ENCODE peak calls at places on chromosome 17, in six cellular contexts. One of them, this sample, is unnamed.

GRCh38 chr17:41308251-41308917 is 725 bp downstream of the KRTAP16-1 start:
- DNase-seq in GM23248: peak; percentile 27
- DNase-seq in gastrocnemius medialis: no peak
- DNase-seq in mucosa of descending colon: peak; percentile 85
- DNase-seq in lower lobe of right lung: no peak
- DNase-seq in heart right ventricle: peak; percentile 70
- DNase-seq in this sample: no peak

GRCh38 chr17:83079766-83080616 is 582 bp downstream of the METRNL start:
- DNase-seq in GM23248: peak; percentile 67
- DNase-seq in gastrocnemius medialis: no peak
- DNase-seq in mucosa of descending colon: no peak
- DNase-seq in lower lobe of right lung: no peak
- DNase-seq in heart right ventricle: no peak
- DNase-seq in this sample: no peak

GRCh38 chr17:79294459-79295071 is 219.9 kb downstream of the ENGASE start:
- DNase-seq in GM23248: peak; percentile 57
- DNase-seq in gastrocnemius medialis: no peak
- DNase-seq in mucosa of descending colon: no peak
- DNase-seq in lower lobe of right lung: peak; percentile 60
- DNase-seq in heart right ventricle: peak; percentile 67
- DNase-seq in this sample: no peak

GRCh38 chr17:39963826-39964225 is 1.0 kb downstream of the GSDMA start:
- DNase-seq in GM23248: no peak
- DNase-seq in gastrocnemius medialis: no peak
- DNase-seq in mucosa of descending colon: no peak
- DNase-seq in lower lobe of right lung: no peak
- DNase-seq in heart right ventricle: no peak
- DNase-seq in this sample: no peak

GRCh38 chr17:13346996-13347762 is 254.6 kb downstream of the HS3ST3A1 start:
- DNase-seq in GM23248: peak; percentile 98
- DNase-seq in gastrocnemius medialis: no peak
- DNase-seq in mucosa of descending colon: no peak
- DNase-seq in lower lobe of right lung: no peak
- DNase-seq in heart right ventricle: no peak
- DNase-seq in this sample: no peak

GRCh38 chr17:4877089-4877488 is 22.2 kb upstream of the C17orf107 start:
- DNase-seq in GM23248: no peak
- DNase-seq in gastrocnemius medialis: no peak
- DNase-seq in mucosa of descending colon: no peak
- DNase-seq in lower lobe of right lung: no peak
- DNase-seq in heart right ventricle: no peak
- DNase-seq in this sample: no peak

GRCh38 chr17:75610103-75610984 is 22.7 kb downstream of the MYO15B start:
- DNase-seq in GM23248: peak; percentile 37
- DNase-seq in gastrocnemius medialis: no peak
- DNase-seq in mucosa of descending colon: peak; percentile 86
- DNase-seq in lower lobe of right lung: no peak
- DNase-seq in heart right ventricle: no peak
- DNase-seq in this sample: no peak

GRCh38 chr17:81427446-81428120 is 32.3 kb downstream of the BAHCC1 start:
- DNase-seq in GM23248: no peak
- DNase-seq in gastrocnemius medialis: peak; percentile 87
- DNase-seq in mucosa of descending colon: no peak
- DNase-seq in lower lobe of right lung: peak; percentile 85
- DNase-seq in heart right ventricle: peak; percentile 70
- DNase-seq in this sample: peak; percentile 84

GRCh38 chr17:67655478-67656148 is 62.1 kb upstream of the NOL11 start:
- DNase-seq in GM23248: no peak
- DNase-seq in gastrocnemius medialis: no peak
- DNase-seq in mucosa of descending colon: no peak
- DNase-seq in lower lobe of right lung: no peak
- DNase-seq in heart right ventricle: no peak
- DNase-seq in this sample: no peak

GRCh38 chr17:10757658-10758057 is 27.8 kb upstream of the TMEM220 start:
- DNase-seq in GM23248: no peak
- DNase-seq in gastrocnemius medialis: no peak
- DNase-seq in mucosa of descending colon: no peak
- DNase-seq in lower lobe of right lung: no peak
- DNase-seq in heart right ventricle: no peak
- DNase-seq in this sample: no peak

GRCh38 chr17:40290629-40291296 is 3.1 kb downstream of the CDC6 start:
- DNase-seq in GM23248: peak; percentile 96
- DNase-seq in gastrocnemius medialis: no peak
- DNase-seq in mucosa of descending colon: no peak
- DNase-seq in lower lobe of right lung: no peak
- DNase-seq in heart right ventricle: no peak
- DNase-seq in this sample: no peak

DNA sequence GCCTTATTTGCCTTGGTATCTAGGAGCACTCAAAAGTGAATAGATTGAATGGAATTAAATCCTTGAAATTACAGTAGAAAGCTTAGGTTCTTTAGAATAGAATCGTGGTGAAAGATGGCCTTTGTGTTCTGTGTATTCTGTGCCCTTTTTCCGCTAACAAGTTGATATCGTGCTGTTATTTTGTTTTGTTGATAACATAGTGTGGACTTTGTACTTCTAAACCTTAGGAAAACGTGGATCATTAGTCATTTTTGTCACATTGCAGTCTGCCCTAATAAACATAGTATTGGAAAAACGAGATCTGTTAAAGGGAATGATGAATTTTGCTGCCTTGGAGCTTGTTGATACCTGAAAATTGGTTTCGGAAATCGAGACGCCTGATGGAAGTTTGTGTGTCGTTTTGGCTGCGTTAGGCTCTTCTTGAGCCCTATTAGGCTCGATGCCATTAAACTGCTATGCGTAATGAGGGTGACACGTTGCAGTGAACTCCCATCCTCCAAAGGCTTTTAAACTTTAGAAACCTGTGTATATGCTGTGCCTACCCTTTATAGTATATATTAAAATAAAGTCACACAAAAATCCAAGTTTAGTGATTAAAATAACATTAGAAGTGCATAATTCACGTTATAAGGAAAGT is 145.7 kb downstream of the PRKCA start:
- DNase-seq in GM23248: no peak
- DNase-seq in gastrocnemius medialis: no peak
- DNase-seq in mucosa of descending colon: no peak
- DNase-seq in lower lobe of right lung: no peak
- DNase-seq in heart right ventricle: no peak
- DNase-seq in this sample: no peak
- H3K4me1 ChIP-seq in GM23248: no peaks in the 10 kb centered on the region
- H3K4me1 ChIP-seq in gastrocnemius medialis: no peaks in the 10 kb centered on the region
- H3K4me1 ChIP-seq in mucosa of descending colon: peaks cover 15% of the 10 kb centered on the region
- H3K4me1 ChIP-seq in lower lobe of right lung: no peaks in the 10 kb centered on the region
- H3K4me1 ChIP-seq in heart right ventricle: no peaks in the 10 kb centered on the region
- H3K4me1 ChIP-seq in this sample: no peaks in the 10 kb centered on the region

DNA sequence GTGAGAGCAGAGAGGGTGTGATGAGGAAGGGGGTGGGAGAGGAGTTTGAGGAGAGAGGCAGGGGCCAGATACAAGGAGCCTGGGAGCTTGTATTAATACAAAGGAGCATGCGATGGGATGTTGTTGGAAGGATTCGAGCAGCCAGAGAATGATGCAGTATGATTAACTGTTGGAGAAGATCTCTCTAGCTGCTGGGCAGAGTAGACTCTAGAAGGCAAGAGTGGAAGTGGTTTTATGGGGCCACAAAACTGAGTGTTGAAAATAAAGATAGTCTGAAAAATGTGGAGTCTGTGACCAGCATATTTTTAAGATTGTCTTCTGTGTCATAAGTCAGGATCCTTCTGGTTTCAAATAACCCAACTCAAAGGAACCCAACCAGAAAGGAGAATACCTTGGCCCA is 98.3 kb downstream of the MSI2 start:
- DNase-seq in GM23248: no peak
- DNase-seq in gastrocnemius medialis: no peak
- DNase-seq in mucosa of descending colon: no peak
- DNase-seq in lower lobe of right lung: no peak
- DNase-seq in heart right ventricle: no peak
- DNase-seq in this sample: no peak
- H3K4me1 ChIP-seq in GM23248: no peaks in the 10 kb centered on the region
- H3K4me1 ChIP-seq in gastrocnemius medialis: peaks cover 62% of the 10 kb centered on the region
- H3K4me1 ChIP-seq in mucosa of descending colon: no peaks in the 10 kb centered on the region
- H3K4me1 ChIP-seq in lower lobe of right lung: no peaks in the 10 kb centered on the region
- H3K4me1 ChIP-seq in heart right ventricle: peaks cover 24% of the 10 kb centered on the region
- H3K4me1 ChIP-seq in this sample: peaks cover 3% of the 10 kb centered on the region

GRCh38 chr17:29060475-29060874 is 17.5 kb downstream of the PIPOX start:
- DNase-seq in GM23248: no peak
- DNase-seq in gastrocnemius medialis: no peak
- DNase-seq in mucosa of descending colon: no peak
- DNase-seq in lower lobe of right lung: no peak
- DNase-seq in heart right ventricle: no peak
- DNase-seq in this sample: no peak
- H3K4me1 ChIP-seq in GM23248: no peaks in the 10 kb centered on the region
- H3K4me1 ChIP-seq in gastrocnemius medialis: peaks cover 7% of the 10 kb centered on the region
- H3K4me1 ChIP-seq in mucosa of descending colon: no peaks in the 10 kb centered on the region
- H3K4me1 ChIP-seq in lower lobe of right lung: no peaks in the 10 kb centered on the region
- H3K4me1 ChIP-seq in heart right ventricle: no peaks in the 10 kb centered on the region
- H3K4me1 ChIP-seq in this sample: no peaks in the 10 kb centered on the region

GRCh38 chr17:858941-859452 is 76.8 kb downstream of the MRM3 start:
- DNase-seq in GM23248: peak; percentile 14
- DNase-seq in gastrocnemius medialis: no peak
- DNase-seq in mucosa of descending colon: no peak
- DNase-seq in lower lobe of right lung: no peak
- DNase-seq in heart right ventricle: no peak
- DNase-seq in this sample: no peak
- H3K4me1 ChIP-seq in GM23248: peaks cover 13% of the 10 kb centered on the region
- H3K4me1 ChIP-seq in gastrocnemius medialis: peaks cover 30% of the 10 kb centered on the region
- H3K4me1 ChIP-seq in mucosa of descending colon: peaks cover 3% of the 10 kb centered on the region
- H3K4me1 ChIP-seq in lower lobe of right lung: peaks cover 18% of the 10 kb centered on the region
- H3K4me1 ChIP-seq in heart right ventricle: peaks cover 18% of the 10 kb centered on the region
- H3K4me1 ChIP-seq in this sample: peaks cover 25% of the 10 kb centered on the region

DNA sequence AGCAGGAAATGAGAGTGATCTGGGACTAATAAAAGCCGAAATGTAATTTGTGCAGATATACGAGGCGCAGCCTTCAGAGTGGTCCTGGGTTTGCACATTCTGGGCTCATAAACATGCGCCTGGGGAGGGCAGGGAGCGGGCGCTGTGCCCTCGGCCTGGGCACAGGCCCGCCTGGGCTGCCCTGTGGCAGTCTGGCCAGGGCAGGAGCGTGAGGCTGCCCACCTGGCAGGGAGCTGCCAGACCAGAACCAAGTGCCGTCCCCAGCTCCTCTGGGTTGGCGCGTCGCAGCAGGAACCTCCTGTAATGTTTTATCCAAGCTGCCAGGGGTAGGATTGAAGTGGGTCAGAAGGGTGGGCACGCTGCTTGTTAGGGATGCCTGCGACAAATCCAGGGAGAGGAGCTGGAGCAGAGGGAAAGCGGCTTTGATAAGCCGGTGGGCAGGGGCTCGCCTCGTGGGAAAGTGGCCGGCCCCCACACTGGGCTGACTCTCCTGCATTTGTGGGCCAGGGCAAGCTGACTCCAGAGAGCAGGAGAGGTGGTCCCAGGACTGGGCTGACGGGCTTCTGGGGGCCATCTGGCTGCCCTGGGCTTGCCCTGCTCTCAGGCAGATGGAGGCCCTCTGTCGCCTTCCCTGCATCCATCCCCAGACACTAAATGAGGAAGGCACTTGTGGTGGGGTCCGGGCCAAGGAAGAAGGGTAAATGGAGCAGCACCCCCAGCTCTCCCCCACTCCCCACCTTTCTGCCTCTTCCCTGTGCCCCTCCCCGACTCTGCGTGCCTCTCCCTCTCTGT is 45.9 kb downstream of the SREBF1 start:
- DNase-seq in GM23248: no peak
- DNase-seq in gastrocnemius medialis: no peak
- DNase-seq in mucosa of descending colon: no peak
- DNase-seq in lower lobe of right lung: no peak
- DNase-seq in heart right ventricle: no peak
- DNase-seq in this sample: no peak
- H3K4me1 ChIP-seq in GM23248: no peaks in the 10 kb centered on the region
- H3K4me1 ChIP-seq in gastrocnemius medialis: peaks cover 42% of the 10 kb centered on the region
- H3K4me1 ChIP-seq in mucosa of descending colon: peaks cover 12% of the 10 kb centered on the region
- H3K4me1 ChIP-seq in lower lobe of right lung: peaks cover 21% of the 10 kb centered on the region
- H3K4me1 ChIP-seq in heart right ventricle: peaks cover 74% of the 10 kb centered on the region
- H3K4me1 ChIP-seq in this sample: peaks cover 23% of the 10 kb centered on the region

This sample was measured in tibial artery.